ENCODE peak calls at places on chromosome 2, in five cellular contexts. E is upper lobe of right lung, S is tibial artery, G is body of pancreas, W is brain microvascular endothelial cell. C is an unnamed sample. For H3K27me3, the result is how much of the 10 kb centered on the place peaks cover.

GRCh38 chr2:128502638-128503246 is 184.1 kb upstream of the HS6ST1 start:
- DNase-seq in E (peak), S (peak), G (no peak), W (no peak), C (no peak)

GRCh38 chr2:241035818-241036396 is 37.5 kb downstream of the SNED1 start:
- DNase-seq in E (no peak), S (no peak), G (no peak), W (no peak), C (no peak)

GRCh38 chr2:56666758-56667157 is 483.0 kb downstream of the CCDC85A start:
- DNase-seq in E (no peak), S (no peak), G (no peak), W (no peak), C (no peak)

GRCh38 chr2:239466046-239466754 is 65.4 kb upstream of the HDAC4 start:
- DNase-seq in E (peak), S (no peak), G (no peak), W (no peak), C (peak)

GRCh38 chr2:55718165-55719008 is 24.7 kb upstream of the PNPT1 start:
- DNase-seq in E (no peak), S (no peak), G (peak), W (peak), C (peak)

GRCh38 chr2:85952196-85952734 is 63.5 kb upstream of the ST3GAL5 start:
- DNase-seq in E (no peak), S (no peak), G (no peak), W (no peak), C (no peak)

GRCh38 chr2:152694161-152694661 is 23.1 kb downstream of the PRPF40A start:
- DNase-seq in E (no peak), S (no peak), G (no peak), W (peak), C (peak)

GRCh38 chr2:97348841-97349240 is 235.9 kb downstream of the ANKRD36 start:
- DNase-seq in E (no peak), S (no peak), G (no peak), W (no peak), C (no peak)

GRCh38 chr2:50515638-50516037 is 516.3 kb downstream of the NRXN1 start:
- DNase-seq in E (no peak), S (no peak), G (no peak), W (no peak), C (no peak)

GRCh38 chr2:8244634-8245033 is 437.2 kb upstream of the ID2 start:
- DNase-seq in E (peak), S (no peak), G (no peak), W (no peak), C (no peak)

GRCh38 chr2:26513261-26513660 is 35.3 kb upstream of the OTOF start:
- DNase-seq in E (no peak), S (no peak), G (no peak), W (no peak), C (no peak)

GRCh38 chr2:237278593-237278992 is 135.4 kb downstream of the COL6A3 start:
- DNase-seq in E (no peak), S (peak), G (no peak), W (no peak), C (no peak)

GRCh38 chr2:190696792-190697398 is 48.0 kb downstream of the NAB1 start:
- DNase-seq in E (no peak), S (no peak), G (no peak), W (no peak), C (peak)

GRCh38 chr2:20562540-20563225 is 88.2 kb downstream of the HS1BP3 start:
- DNase-seq in E (peak), S (no peak), G (no peak), W (no peak), C (no peak)

GRCh38 chr2:127398239-127398590 is 10.4 kb upstream of the MAP3K2 start:
- DNase-seq in E (peak), S (peak), G (peak), W (peak), C (peak)

GRCh38 chr2:46983065-46983801 is 67.6 kb upstream of the MCFD2 start:
- DNase-seq in E (no peak), S (no peak), G (peak), W (peak), C (no peak)

GRCh38 chr2:226450141-226450540 is 349.5 kb downstream of the IRS1 start:
- DNase-seq in E (no peak), S (no peak), G (no peak), W (peak), C (no peak)

GRCh38 chr2:172436889-172437288 is 9.5 kb downstream of the ITGA6 start:
- DNase-seq in E (no peak), S (no peak), G (no peak), W (no peak), C (peak)

GRCh38 chr2:133657591-133657990 is 89.3 kb upstream of the NCKAP5 start:
- DNase-seq in E (no peak), S (no peak), G (no peak), W (peak), C (no peak)

GRCh38 chr2:5697554-5697953 is 5.4 kb downstream of the SOX11 start:
- DNase-seq in E (no peak), S (no peak), G (no peak), W (no peak), C (no peak)

GRCh38 chr2:5696351-5696740 is 4.2 kb downstream of the SOX11 start:
- DNase-seq in E (no peak), S (no peak), G (no peak), W (peak), C (no peak)

GRCh38 chr2:5696741-5697521 is 4.7 kb downstream of the SOX11 start:
- DNase-seq in E (no peak), S (no peak), G (no peak), W (peak), C (no peak)

GRCh38 chr2:5694016-5694690 is 2.0 kb downstream of the SOX11 start:
- DNase-seq in E (no peak), S (no peak), G (no peak), W (no peak), C (no peak)

GRCh38 chr2:5695641-5696350 is 3.6 kb downstream of the SOX11 start:
- DNase-seq in E (no peak), S (no peak), G (no peak), W (peak), C (no peak)
- H3K27me3 ChIP-seq in E (half or more), S (under half), G (under half), W (under half), C (under half)

DNA sequence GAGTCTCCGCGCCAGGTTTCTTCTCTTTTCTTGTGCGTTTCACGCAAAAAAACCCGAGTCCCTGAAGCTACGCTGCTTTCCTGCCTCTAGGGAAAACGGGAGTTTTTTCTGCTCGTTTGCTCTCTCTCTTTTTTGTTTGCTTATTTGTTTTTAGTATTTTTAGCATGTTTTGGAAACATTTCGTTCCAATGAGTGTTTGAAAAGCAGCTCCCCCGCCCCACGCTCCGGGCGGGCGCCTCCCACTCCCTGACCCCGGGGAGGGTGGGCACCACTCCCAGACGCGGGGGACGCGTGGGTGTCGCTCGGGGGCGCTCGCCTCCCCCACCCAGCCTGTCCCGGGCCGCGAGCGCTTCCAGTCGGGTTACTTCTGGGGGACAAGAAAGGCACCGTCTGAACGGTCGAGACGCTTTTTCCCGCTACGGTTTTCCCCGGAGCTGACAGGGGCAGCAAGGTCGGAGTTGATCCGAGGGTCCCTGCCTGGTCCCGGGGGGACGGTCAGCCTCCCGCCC is 446 bp upstream of the EFHD1 start:
- DNase-seq in E (no peak), S (peak), G (peak), W (no peak), C (no peak)
- H3K27ac ChIP-seq in E (peak), S (peak), G (no peak), W (no peak), C (no peak)

GRCh38 chr2:67616749-67617148 is 219.6 kb downstream of the ETAA1 start:
- DNase-seq in E (no peak), S (no peak), G (no peak), W (peak), C (peak)

GRCh38 chr2:67612576-67612981 is 215.4 kb downstream of the ETAA1 start:
- DNase-seq in E (no peak), S (no peak), G (no peak), W (no peak), C (no peak)

GRCh38 chr2:67619204-67619603 is 222.1 kb downstream of the ETAA1 start:
- DNase-seq in E (no peak), S (no peak), G (no peak), W (no peak), C (no peak)

GRCh38 chr2:67613227-67613626 is 216.1 kb downstream of the ETAA1 start:
- DNase-seq in E (no peak), S (no peak), G (no peak), W (no peak), C (no peak)
- H3K27me3 ChIP-seq in E (under half), S (under half), G (under half), W (under half), C (under half)

DNA sequence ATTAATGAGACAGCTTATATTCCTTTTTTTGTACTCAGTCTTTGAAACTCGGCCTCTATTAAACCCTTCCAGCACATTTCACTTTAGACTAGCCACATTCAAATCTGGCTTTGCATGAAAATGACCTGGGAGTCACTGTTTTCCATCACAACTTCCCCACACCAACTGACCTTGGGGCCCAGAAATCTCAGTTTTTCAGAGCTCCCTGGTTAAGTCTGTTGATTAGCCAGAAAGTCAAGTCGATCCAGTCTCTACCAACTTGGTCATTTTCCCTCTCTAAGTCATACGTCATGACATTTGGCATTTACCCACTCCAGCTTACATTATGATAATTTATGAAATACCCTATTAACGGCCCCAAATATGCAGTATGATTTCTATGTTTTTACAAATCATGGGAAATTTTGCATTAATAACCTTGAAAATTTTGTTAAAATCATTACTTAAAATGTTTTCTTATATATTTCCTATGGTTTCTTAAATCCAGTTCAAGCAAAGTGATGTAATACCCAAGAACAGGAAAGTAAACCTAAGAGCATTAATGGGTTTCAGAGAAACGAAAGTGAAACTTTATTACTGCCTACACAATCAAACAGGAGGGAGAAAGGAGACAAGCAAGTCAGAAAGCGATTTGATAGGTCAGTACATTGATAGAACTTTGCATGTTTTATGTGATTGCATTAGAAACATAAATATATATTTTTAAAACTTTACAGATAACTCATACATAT is 77.1 kb downstream of the SPATS2L start:
- DNase-seq in E (no peak), S (no peak), G (no peak), W (no peak), C (peak)
- H3K27ac ChIP-seq in E (peak), S (peak), G (peak), W (peak), C (peak)

GRCh38 chr2:100126172-100126571 is 16.2 kb downstream of the AFF3 start:
- DNase-seq in E (no peak), S (no peak), G (no peak), W (peak), C (no peak)
- H3K27me3 ChIP-seq in E (under half), S (under half), G (under half), W (under half), C (under half)

GRCh38 chr2:3662239-3662638 is 4.2 kb downstream of the ALLC start:
- DNase-seq in E (peak), S (no peak), G (no peak), W (no peak), C (no peak)

GRCh38 chr2:3665886-3666612 is 8.0 kb downstream of the ALLC start:
- DNase-seq in E (peak), S (peak), G (no peak), W (no peak), C (no peak)

GRCh38 chr2:3664925-3665324 is 6.9 kb downstream of the ALLC start:
- DNase-seq in E (peak), S (peak), G (no peak), W (no peak), C (no peak)

GRCh38 chr2:3666613-3666975 is 8.6 kb downstream of the ALLC start:
- DNase-seq in E (no peak), S (peak), G (no peak), W (no peak), C (no peak)

DNA sequence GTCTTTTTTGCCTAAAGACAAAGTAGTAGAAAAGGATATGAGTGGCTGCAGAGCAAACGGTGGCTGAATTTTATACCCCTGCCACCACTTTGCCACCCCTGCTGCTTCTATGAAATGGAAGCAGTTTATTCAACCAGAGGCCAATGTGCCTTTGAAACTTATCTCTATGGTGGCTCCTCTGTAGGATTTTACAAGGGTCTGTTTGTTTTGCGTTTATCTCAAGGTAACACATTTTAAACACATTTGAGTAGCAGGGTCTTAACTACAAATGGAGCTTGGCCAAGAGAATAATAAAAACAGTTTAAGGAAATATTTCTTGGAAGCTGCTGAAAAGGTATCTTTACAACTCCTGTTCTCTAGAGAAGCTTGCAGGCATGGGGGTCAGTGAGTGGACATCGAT is 6.1 kb downstream of the ALLC start:
- DNase-seq in E (no peak), S (no peak), G (no peak), W (no peak), C (no peak)
- H3K27ac ChIP-seq in E (no peak), S (no peak), G (no peak), W (no peak), C (no peak)

GRCh38 chr2:199466704-199467461 is 9.1 kb upstream of the SATB2 start:
- DNase-seq in E (no peak), S (no peak), G (no peak), W (no peak), C (no peak)
- H3K27me3 ChIP-seq in E (half or more), S (under half), G (under half), W (half or more), C (half or more)

DNA sequence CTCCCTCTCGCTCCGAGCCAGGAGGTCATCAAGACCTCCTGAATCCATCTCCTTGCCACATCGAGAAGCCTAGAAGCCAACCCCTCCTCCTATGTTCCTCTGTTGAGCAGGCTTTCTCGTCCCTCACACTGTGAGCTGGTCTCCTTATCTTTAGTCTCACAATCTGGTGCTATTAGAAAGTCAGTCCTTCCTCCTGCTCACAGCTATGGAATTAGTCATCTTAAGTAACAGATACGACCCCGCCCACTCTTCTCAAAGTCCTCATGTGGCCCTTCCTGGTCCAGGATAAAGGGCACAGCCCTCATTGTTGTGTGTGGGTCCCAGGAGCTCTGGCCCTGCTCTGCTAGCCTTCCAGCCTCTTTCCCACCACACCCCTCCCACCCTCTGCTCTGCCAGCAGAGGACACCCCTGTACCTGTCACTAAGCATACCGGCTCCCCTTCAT is 41.4 kb upstream of the TRIB2 start:
- DNase-seq in E (no peak), S (no peak), G (no peak), W (peak), C (peak)
- H3K27ac ChIP-seq in E (no peak), S (no peak), G (peak), W (no peak), C (peak)

C was measured in small intestine.